ENCODE peak calls at places on chromosomes 12 and 14, in six cellular contexts. One of them, this sample, is unnamed.

GRCh38 chr12:76264617-76265016 is 83.6 kb downstream of the BBS10 start:
- DNase-seq in dorsolateral prefrontal cortex: no peak
- DNase-seq in D341Med: no peak
- DNase-seq in endothelial cell: no peak
- DNase-seq in GM12864: no peak
- DNase-seq in stimulated activated effector memory CD8-positive, alpha-beta T cell treated with anti-CD3 and anti-CD28 coated beads, Interleukin-12 subunit alpha, Interleukin-12 subunit beta, amount 100 ng/mL, for 72 hours: no peak
- DNase-seq in this sample: no peak

GRCh38 chr14:101736585-101736984 is 24.9 kb upstream of the PPP2R5C start:
- DNase-seq in dorsolateral prefrontal cortex: no peak
- DNase-seq in D341Med: no peak
- DNase-seq in endothelial cell: no peak
- DNase-seq in GM12864: no peak
- DNase-seq in stimulated activated effector memory CD8-positive, alpha-beta T cell treated with anti-CD3 and anti-CD28 coated beads, Interleukin-12 subunit alpha, Interleukin-12 subunit beta, amount 100 ng/mL, for 72 hours: no peak
- DNase-seq in this sample: peak; percentile 14

GRCh38 chr14:60133487-60133886 is 31.7 kb downstream of the DHRS7 start:
- DNase-seq in dorsolateral prefrontal cortex: no peak
- DNase-seq in D341Med: no peak
- DNase-seq in endothelial cell: no peak
- DNase-seq in GM12864: no peak
- DNase-seq in stimulated activated effector memory CD8-positive, alpha-beta T cell treated with anti-CD3 and anti-CD28 coated beads, Interleukin-12 subunit alpha, Interleukin-12 subunit beta, amount 100 ng/mL, for 72 hours: no peak
- DNase-seq in this sample: no peak

GRCh38 chr12:52836042-52836466 is 1.9 kb upstream of the KRT79 start:
- DNase-seq in dorsolateral prefrontal cortex: no peak
- DNase-seq in D341Med: no peak
- DNase-seq in endothelial cell: no peak
- DNase-seq in GM12864: no peak
- DNase-seq in stimulated activated effector memory CD8-positive, alpha-beta T cell treated with anti-CD3 and anti-CD28 coated beads, Interleukin-12 subunit alpha, Interleukin-12 subunit beta, amount 100 ng/mL, for 72 hours: peak; percentile 69
- DNase-seq in this sample: no peak

GRCh38 chr12:31868980-31869379 is 90.2 kb upstream of the RESF1 start:
- DNase-seq in dorsolateral prefrontal cortex: no peak
- DNase-seq in D341Med: no peak
- DNase-seq in endothelial cell: no peak
- DNase-seq in GM12864: no peak
- DNase-seq in stimulated activated effector memory CD8-positive, alpha-beta T cell treated with anti-CD3 and anti-CD28 coated beads, Interleukin-12 subunit alpha, Interleukin-12 subunit beta, amount 100 ng/mL, for 72 hours: no peak
- DNase-seq in this sample: peak; percentile 23

GRCh38 chr12:57178213-57178612 is 30.8 kb upstream of the LRP1-AS start:
- DNase-seq in dorsolateral prefrontal cortex: no peak
- DNase-seq in D341Med: no peak
- DNase-seq in endothelial cell: no peak
- DNase-seq in GM12864: no peak
- DNase-seq in stimulated activated effector memory CD8-positive, alpha-beta T cell treated with anti-CD3 and anti-CD28 coated beads, Interleukin-12 subunit alpha, Interleukin-12 subunit beta, amount 100 ng/mL, for 72 hours: no peak
- DNase-seq in this sample: no peak

GRCh38 chr14:103329421-103330347 is 4.4 kb upstream of the EIF5 start:
- DNase-seq in dorsolateral prefrontal cortex: no peak
- DNase-seq in D341Med: no peak
- DNase-seq in endothelial cell: no peak
- DNase-seq in GM12864: no peak
- DNase-seq in stimulated activated effector memory CD8-positive, alpha-beta T cell treated with anti-CD3 and anti-CD28 coated beads, Interleukin-12 subunit alpha, Interleukin-12 subunit beta, amount 100 ng/mL, for 72 hours: no peak
- DNase-seq in this sample: peak; percentile 88

GRCh38 chr12:14340371-14340770 is 25.1 kb upstream of the ATF7IP start:
- DNase-seq in dorsolateral prefrontal cortex: no peak
- DNase-seq in D341Med: no peak
- DNase-seq in endothelial cell: no peak
- DNase-seq in GM12864: no peak
- DNase-seq in stimulated activated effector memory CD8-positive, alpha-beta T cell treated with anti-CD3 and anti-CD28 coated beads, Interleukin-12 subunit alpha, Interleukin-12 subunit beta, amount 100 ng/mL, for 72 hours: no peak
- DNase-seq in this sample: no peak

GRCh38 chr12:21713138-21713537 is 55.5 kb upstream of the LDHB start:
- DNase-seq in dorsolateral prefrontal cortex: no peak
- DNase-seq in D341Med: no peak
- DNase-seq in endothelial cell: no peak
- DNase-seq in GM12864: no peak
- DNase-seq in stimulated activated effector memory CD8-positive, alpha-beta T cell treated with anti-CD3 and anti-CD28 coated beads, Interleukin-12 subunit alpha, Interleukin-12 subunit beta, amount 100 ng/mL, for 72 hours: no peak
- DNase-seq in this sample: no peak